ENCODE peak calls at places on chromosomes 16 and 17, in six cellular contexts. One of them, this sample, is unnamed.

GRCh38 chr16:80466024-80466986 is 74.5 kb upstream of the DYNLRB2 start:
- DNase-seq in Peyer's patch: peak; percentile 68
- DNase-seq in OCI-LY7: peak; percentile 67
- DNase-seq in PC-9: peak; percentile 25
- DNase-seq in testis: peak; percentile 88
- DNase-seq in suprapubic skin: peak; percentile 80
- DNase-seq in this sample: peak; percentile 49

GRCh38 chr17:49557204-49558024 is 18.3 kb upstream of the NXPH3 start:
- DNase-seq in suprapubic skin: peak; percentile 56
- DNase-seq in Peyer's patch: no peak
- DNase-seq in OCI-LY7: peak; percentile 65
- DNase-seq in PC-9: peak; percentile 42
- DNase-seq in testis: peak; percentile 49
- DNase-seq in this sample: no peak

GRCh38 chr16:66250686-66251405 is 115.6 kb upstream of the CDH5 start:
- DNase-seq in testis: peak; percentile 78
- DNase-seq in OCI-LY7: no peak
- DNase-seq in suprapubic skin: peak; percentile 88
- DNase-seq in Peyer's patch: peak; percentile 51
- DNase-seq in PC-9: no peak
- DNase-seq in this sample: no peak

GRCh38 chr16:22770866-22771265 is 43.1 kb upstream of the HS3ST2 start:
- DNase-seq in suprapubic skin: no peak
- DNase-seq in testis: no peak
- DNase-seq in Peyer's patch: no peak
- DNase-seq in PC-9: no peak
- DNase-seq in OCI-LY7: no peak
- DNase-seq in this sample: no peak

GRCh38 chr16:85350973-85351372 is 238.7 kb upstream of the CIBAR2 start:
- DNase-seq in PC-9: peak; percentile 94
- DNase-seq in testis: peak; percentile 96
- DNase-seq in Peyer's patch: peak; percentile 87
- DNase-seq in OCI-LY7: no peak
- DNase-seq in suprapubic skin: peak; percentile 91
- DNase-seq in this sample: peak; percentile 99

GRCh38 chr16:868846-869822 is 68.6 kb upstream of the GNG13 start:
- DNase-seq in Peyer's patch: no peak
- DNase-seq in suprapubic skin: no peak
- DNase-seq in PC-9: no peak
- DNase-seq in testis: no peak
- DNase-seq in OCI-LY7: no peak
- DNase-seq in this sample: no peak

GRCh38 chr17:40472733-40473452 is 28.5 kb downstream of the TNS4 start:
- DNase-seq in suprapubic skin: no peak
- DNase-seq in PC-9: no peak
- DNase-seq in OCI-LY7: no peak
- DNase-seq in Peyer's patch: no peak
- DNase-seq in testis: no peak
- DNase-seq in this sample: no peak

GRCh38 chr16:2194852-2195315 is 1.5 kb downstream of the CASKIN1 start:
- DNase-seq in OCI-LY7: peak; percentile 68
- DNase-seq in Peyer's patch: no peak
- DNase-seq in testis: peak; percentile 49
- DNase-seq in suprapubic skin: no peak
- DNase-seq in PC-9: peak; percentile 59
- DNase-seq in this sample: no peak

GRCh38 chr17:12024332-12024731 is 3.7 kb downstream of the MAP2K4 start:
- DNase-seq in PC-9: no peak
- DNase-seq in Peyer's patch: no peak
- DNase-seq in OCI-LY7: no peak
- DNase-seq in suprapubic skin: no peak
- DNase-seq in testis: no peak
- DNase-seq in this sample: no peak

GRCh38 chr17:78329263-78330059 is 30.4 kb downstream of the SOCS3 start:
- DNase-seq in testis: no peak
- DNase-seq in suprapubic skin: no peak
- DNase-seq in Peyer's patch: no peak
- DNase-seq in PC-9: peak; percentile 81
- DNase-seq in OCI-LY7: no peak
- DNase-seq in this sample: no peak

GRCh38 chr17:51189162-51189561 is 23.0 kb downstream of the NME2 start:
- DNase-seq in Peyer's patch: no peak
- DNase-seq in testis: no peak
- DNase-seq in suprapubic skin: no peak
- DNase-seq in OCI-LY7: no peak
- DNase-seq in PC-9: no peak
- DNase-seq in this sample: no peak

GRCh38 chr16:1487395-1488053 is 1.2 kb downstream of the PTX4 start:
- DNase-seq in suprapubic skin: peak; percentile 59
- DNase-seq in Peyer's patch: no peak
- DNase-seq in OCI-LY7: no peak
- DNase-seq in PC-9: no peak
- DNase-seq in testis: no peak
- DNase-seq in this sample: peak; percentile 66

GRCh38 chr17:40530988-40531971 is 29.9 kb upstream of the TNS4 start:
- DNase-seq in suprapubic skin: peak; percentile 69
- DNase-seq in PC-9: no peak
- DNase-seq in Peyer's patch: peak; percentile 38
- DNase-seq in testis: no peak
- DNase-seq in OCI-LY7: peak; percentile 32
- DNase-seq in this sample: peak; percentile 38

GRCh38 chr17:82297804-82298537 is 19.4 kb downstream of the CD7 start:
- DNase-seq in PC-9: peak; percentile 87
- DNase-seq in Peyer's patch: peak; percentile 94
- DNase-seq in suprapubic skin: peak; percentile 96
- DNase-seq in testis: peak; percentile 85
- DNase-seq in OCI-LY7: peak; percentile 90
- DNase-seq in this sample: peak; percentile 97

GRCh38 chr16:138049-138417 is 440 bp downstream of the NPRL3 start:
- DNase-seq in Peyer's patch: peak; percentile 57
- DNase-seq in PC-9: peak; percentile 28
- DNase-seq in suprapubic skin: no peak
- DNase-seq in testis: peak; percentile 25
- DNase-seq in OCI-LY7: peak; percentile 56
- DNase-seq in this sample: no peak

GRCh38 chr16:86322840-86323239 is 187.5 kb upstream of the FOXF1 start:
- DNase-seq in OCI-LY7: no peak
- DNase-seq in testis: no peak
- DNase-seq in Peyer's patch: no peak
- DNase-seq in PC-9: no peak
- DNase-seq in suprapubic skin: no peak
- DNase-seq in this sample: no peak

GRCh38 chr17:27989046-27989445 is 53.4 kb upstream of the NLK start:
- DNase-seq in suprapubic skin: no peak
- DNase-seq in OCI-LY7: no peak
- DNase-seq in PC-9: peak; percentile 13
- DNase-seq in testis: no peak
- DNase-seq in Peyer's patch: no peak
- DNase-seq in this sample: peak; percentile 67

GRCh38 chr17:39699818-39700147 is at the start of gene ERBB2:
- DNase-seq in PC-9: peak; percentile 66
- DNase-seq in Peyer's patch: peak; percentile 86
- DNase-seq in OCI-LY7: no peak
- DNase-seq in testis: peak; percentile 67
- DNase-seq in suprapubic skin: no peak
- DNase-seq in this sample: no peak

GRCh38 chr16:56357291-56357764 is 68.0 kb downstream of the AMFR start:
- DNase-seq in PC-9: no peak
- DNase-seq in OCI-LY7: no peak
- DNase-seq in suprapubic skin: peak; percentile 58
- DNase-seq in Peyer's patch: peak; percentile 49
- DNase-seq in testis: peak; percentile 13
- DNase-seq in this sample: no peak

GRCh38 chr16:69611103-69611640 is 45.4 kb downstream of the NFAT5 start:
- DNase-seq in PC-9: no peak
- DNase-seq in OCI-LY7: no peak
- DNase-seq in testis: no peak
- DNase-seq in Peyer's patch: no peak
- DNase-seq in suprapubic skin: no peak
- DNase-seq in this sample: no peak

GRCh38 chr17:41909088-41909487 is 9.7 kb downstream of the ACLY start:
- DNase-seq in Peyer's patch: no peak
- DNase-seq in PC-9: no peak
- DNase-seq in testis: no peak
- DNase-seq in suprapubic skin: no peak
- DNase-seq in OCI-LY7: no peak
- DNase-seq in this sample: no peak

GRCh38 chr17:37605081-37605480 is 4.1 kb downstream of the SYNRG start:
- DNase-seq in OCI-LY7: no peak
- DNase-seq in PC-9: no peak
- DNase-seq in suprapubic skin: no peak
- DNase-seq in Peyer's patch: no peak
- DNase-seq in testis: no peak
- DNase-seq in this sample: no peak

GRCh38 chr16:47037396-47037745 is 63.9 kb upstream of the DNAJA2 start:
- DNase-seq in suprapubic skin: peak; percentile 74
- DNase-seq in testis: peak; percentile 35
- DNase-seq in PC-9: no peak
- DNase-seq in OCI-LY7: peak; percentile 38
- DNase-seq in Peyer's patch: no peak
- DNase-seq in this sample: no peak

GRCh38 chr16:66904846-66905632 is 13.6 kb downstream of the CDH16 start:
- DNase-seq in Peyer's patch: peak; percentile 38
- DNase-seq in OCI-LY7: no peak
- DNase-seq in suprapubic skin: no peak
- DNase-seq in testis: no peak
- DNase-seq in PC-9: no peak
- DNase-seq in this sample: peak; percentile 57

GRCh38 chr16:53495325-53495724 is 7.7 kb downstream of the AKTIP start:
- DNase-seq in PC-9: no peak
- DNase-seq in OCI-LY7: no peak
- DNase-seq in suprapubic skin: no peak
- DNase-seq in testis: no peak
- DNase-seq in Peyer's patch: no peak
- DNase-seq in this sample: no peak

GRCh38 chr16:65875362-65876199 is 490.9 kb upstream of the CDH5 start:
- DNase-seq in Peyer's patch: no peak
- DNase-seq in testis: no peak
- DNase-seq in suprapubic skin: no peak
- DNase-seq in PC-9: no peak
- DNase-seq in OCI-LY7: no peak
- DNase-seq in this sample: no peak

GRCh38 chr16:55566432-55567175 is at the start of gene CAPNS2:
- DNase-seq in PC-9: no peak
- DNase-seq in testis: no peak
- DNase-seq in Peyer's patch: no peak
- DNase-seq in suprapubic skin: no peak
- DNase-seq in OCI-LY7: no peak
- DNase-seq in this sample: no peak

GRCh38 chr16:89200124-89200849 is at the start of gene SLC22A31:
- DNase-seq in OCI-LY7: no peak
- DNase-seq in Peyer's patch: peak; percentile 51
- DNase-seq in testis: no peak
- DNase-seq in PC-9: no peak
- DNase-seq in suprapubic skin: peak; percentile 59
- DNase-seq in this sample: peak; percentile 62

GRCh38 chr16:50679676-50680555 is 1.2 kb downstream of the SNX20 start:
- DNase-seq in testis: no peak
- DNase-seq in PC-9: no peak
- DNase-seq in suprapubic skin: peak; percentile 39
- DNase-seq in OCI-LY7: no peak
- DNase-seq in Peyer's patch: no peak
- DNase-seq in this sample: no peak

GRCh38 chr16:11734653-11735043 is 8.0 kb downstream of the TXNDC11 start:
- DNase-seq in Peyer's patch: no peak
- DNase-seq in suprapubic skin: no peak
- DNase-seq in testis: no peak
- DNase-seq in OCI-LY7: no peak
- DNase-seq in PC-9: no peak
- DNase-seq in this sample: no peak
- H3K4me3 ChIP-seq in Peyer's patch: no peak overlapping the region
- H3K4me3 ChIP-seq in suprapubic skin: no peak overlapping the region
- H3K4me3 ChIP-seq in testis: no peak overlapping the region
- H3K4me3 ChIP-seq in OCI-LY7: peak overlapping the region; percentile 30
- H3K4me3 ChIP-seq in PC-9: no peak overlapping the region
- H3K4me3 ChIP-seq in this sample: no peak overlapping the region

GRCh38 chr17:68094481-68095078 is 59.0 kb downstream of the KPNA2 start:
- DNase-seq in suprapubic skin: no peak
- DNase-seq in OCI-LY7: no peak
- DNase-seq in Peyer's patch: no peak
- DNase-seq in PC-9: no peak
- DNase-seq in testis: no peak
- DNase-seq in this sample: no peak

GRCh38 chr17:68085751-68086445 is 50.4 kb downstream of the KPNA2 start:
- DNase-seq in suprapubic skin: peak; percentile 26
- DNase-seq in OCI-LY7: peak; percentile 86
- DNase-seq in Peyer's patch: peak; percentile 57
- DNase-seq in PC-9: no peak
- DNase-seq in testis: no peak
- DNase-seq in this sample: no peak

GRCh38 chr17:68087851-68088250 is 52.3 kb downstream of the KPNA2 start:
- DNase-seq in testis: no peak
- DNase-seq in OCI-LY7: no peak
- DNase-seq in suprapubic skin: peak; percentile 17
- DNase-seq in Peyer's patch: no peak
- DNase-seq in PC-9: no peak
- DNase-seq in this sample: no peak

GRCh38 chr17:68095205-68095811 is 59.8 kb downstream of the KPNA2 start:
- DNase-seq in suprapubic skin: no peak
- DNase-seq in Peyer's patch: no peak
- DNase-seq in testis: no peak
- DNase-seq in OCI-LY7: no peak
- DNase-seq in PC-9: no peak
- DNase-seq in this sample: no peak

DNA sequence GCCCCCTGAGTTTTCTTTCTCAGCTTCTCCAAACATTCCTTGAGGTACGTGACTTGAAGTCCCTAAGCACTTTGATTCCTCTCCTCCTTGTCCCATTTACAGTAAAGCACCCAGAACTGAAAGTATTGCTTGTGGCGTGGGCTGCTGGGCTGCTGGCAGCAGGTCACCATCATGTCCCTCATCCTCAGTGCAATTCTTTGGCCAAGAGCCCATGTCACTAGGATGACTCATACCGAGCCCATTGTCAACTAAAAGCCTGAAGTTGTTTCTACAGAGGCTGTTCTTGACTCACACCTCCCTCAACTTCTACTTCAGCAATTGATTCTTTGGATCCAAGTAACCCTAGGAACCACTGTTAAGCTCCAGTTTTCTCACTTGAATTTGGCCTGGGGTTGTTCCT is 54.3 kb downstream of the KPNA2 start:
- DNase-seq in suprapubic skin: no peak
- DNase-seq in Peyer's patch: no peak
- DNase-seq in OCI-LY7: no peak
- DNase-seq in testis: peak; percentile 66
- DNase-seq in PC-9: peak; percentile 74
- DNase-seq in this sample: no peak
- TF ChIP-seq CTCF in suprapubic skin: no peak
- TF ChIP-seq CTCF in Peyer's patch: no peak
- TF ChIP-seq CTCF in OCI-LY7: no peak
- TF ChIP-seq CTCF in testis: no peak
- TF ChIP-seq CTCF in PC-9: no peak
- TF ChIP-seq CTCF in this sample: no peak

GRCh38 chr17:63943745-63944144 is 11.6 kb upstream of the CD79B start:
- DNase-seq in suprapubic skin: no peak
- DNase-seq in testis: no peak
- DNase-seq in Peyer's patch: no peak
- DNase-seq in PC-9: no peak
- DNase-seq in OCI-LY7: no peak
- DNase-seq in this sample: no peak
- H3K27ac ChIP-seq in suprapubic skin: no peak overlapping the region
- H3K27ac ChIP-seq in testis: no peak overlapping the region
- H3K27ac ChIP-seq in Peyer's patch: no peak overlapping the region
- H3K27ac ChIP-seq in PC-9: no peak overlapping the region
- H3K27ac ChIP-seq in OCI-LY7: no peak overlapping the region
- H3K27ac ChIP-seq in this sample: no peak overlapping the region

GRCh38 chr17:1032391-1032790 is 35.5 kb downstream of the TIMM22 start:
- DNase-seq in testis: no peak
- DNase-seq in suprapubic skin: no peak
- DNase-seq in OCI-LY7: no peak
- DNase-seq in PC-9: no peak
- DNase-seq in Peyer's patch: no peak
- DNase-seq in this sample: no peak
- H3K4me3 ChIP-seq in testis: no peak overlapping the region
- H3K4me3 ChIP-seq in suprapubic skin: no peak overlapping the region
- H3K4me3 ChIP-seq in OCI-LY7: no peak overlapping the region
- H3K4me3 ChIP-seq in PC-9: no peak overlapping the region
- H3K4me3 ChIP-seq in Peyer's patch: no peak overlapping the region
- H3K4me3 ChIP-seq in this sample: no peak overlapping the region

This sample was measured in RWPE2.